ENCODE peak calls at places on chromosome 13, in four cellular contexts. I, R, V and N are unnamed samples.

GRCh38 chr13:76991432-76991795 is 467 bp upstream of the CLN5 start:
- DNase-seq in R (no peak), V (no peak), I (no peak), N (peak)

GRCh38 chr13:59205501-59205900 is 958.2 kb downstream of the DIAPH3 start:
- DNase-seq in I (no peak), V (no peak), R (no peak), N (no peak)

GRCh38 chr13:94480672-94481145 is 1.2 kb upstream of the DCT start:
- DNase-seq in I (no peak), R (no peak), V (peak), N (no peak)

GRCh38 chr13:84237181-84237580 is 354.9 kb upstream of the SLITRK1 start:
- DNase-seq in I (no peak), R (no peak), V (no peak), N (no peak)

GRCh38 chr13:28568286-28568685 is 73.4 kb upstream of the FLT1 start:
- DNase-seq in R (no peak), I (no peak), V (peak), N (no peak)

GRCh38 chr13:101985321-101985720 is 416.5 kb downstream of the FGF14 start:
- DNase-seq in R (no peak), I (no peak), V (no peak), N (no peak)

GRCh38 chr13:113887700-113888201 is 23.9 kb upstream of the GAS6 start:
- DNase-seq in R (no peak), V (no peak), I (no peak), N (no peak)

GRCh38 chr13:114147803-114148520 is 15.5 kb upstream of the RASA3 start:
- DNase-seq in I (no peak), R (no peak), V (no peak), N (no peak)

GRCh38 chr13:100235311-100235901 is 146.5 kb downstream of the PCCA start:
- DNase-seq in I (no peak), V (peak), R (no peak), N (peak)

GRCh38 chr13:75050419-75051066 is 431.4 kb downstream of the TBC1D4 start:
- DNase-seq in I (no peak), R (no peak), V (peak), N (no peak)

GRCh38 chr13:113650275-113650674 is 7.7 kb downstream of the ATP4B start:
- DNase-seq in R (no peak), I (no peak), V (no peak), N (no peak)

GRCh38 chr13:114065141-114065925 is 67.1 kb downstream of the RASA3 start:
- DNase-seq in V (peak), R (peak), I (peak), N (no peak)

GRCh38 chr13:96898855-96899254 is 95.4 kb downstream of the OXGR1 start:
- DNase-seq in R (peak), V (no peak), I (no peak), N (peak)

GRCh38 chr13:77831870-77832269 is 86.8 kb downstream of the EDNRB start:
- DNase-seq in V (no peak), R (no peak), I (no peak), N (no peak)

GRCh38 chr13:112690242-112690943 is 555 bp downstream of the ATP11A start:
- DNase-seq in I (no peak), V (peak), R (peak), N (no peak)

GRCh38 chr13:35672611-35673010 is 196.1 kb upstream of the MAB21L1 start:
- DNase-seq in R (no peak), V (no peak), I (no peak), N (no peak)

GRCh38 chr13:73167046-73167820 is 108.4 kb downstream of the KLF5 start:
- DNase-seq in I (no peak), V (no peak), R (no peak), N (no peak)

GRCh38 chr13:73168226-73168992 is 109.6 kb downstream of the KLF5 start:
- DNase-seq in I (no peak), R (no peak), V (peak), N (no peak)

GRCh38 chr13:73169971-73170370 is 111.2 kb downstream of the KLF5 start:
- DNase-seq in V (no peak), I (no peak), R (no peak), N (no peak)

GRCh38 chr13:73171242-73171641 is 112.4 kb downstream of the KLF5 start:
- DNase-seq in I (no peak), R (no peak), V (no peak), N (no peak)

DNA sequence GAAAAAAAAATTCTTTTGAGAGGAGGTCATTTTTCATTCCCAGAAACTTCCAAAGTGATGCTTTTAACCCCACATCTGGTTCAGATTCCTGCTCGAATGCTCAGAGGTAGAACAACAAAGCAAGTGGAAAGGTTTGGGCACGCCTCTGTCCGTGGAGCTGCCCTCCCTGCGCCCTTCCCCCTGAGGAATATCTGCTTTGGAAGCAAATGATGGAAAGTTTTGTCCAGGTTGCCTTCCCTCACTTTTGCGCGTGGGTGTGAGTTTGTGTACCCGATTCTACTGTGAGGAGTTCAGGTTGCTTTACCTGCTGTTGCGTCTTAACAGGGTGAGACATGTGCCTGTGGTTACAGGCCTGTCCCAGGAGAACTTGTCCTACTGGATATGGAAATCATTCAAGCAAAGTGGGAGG is 110.2 kb downstream of the KLF5 start:
- DNase-seq in V (no peak), R (no peak), I (peak), N (no peak)
- H2BK5ac ChIP-seq in V (no peak), R (no peak), I (peak), N (no peak)

DNA sequence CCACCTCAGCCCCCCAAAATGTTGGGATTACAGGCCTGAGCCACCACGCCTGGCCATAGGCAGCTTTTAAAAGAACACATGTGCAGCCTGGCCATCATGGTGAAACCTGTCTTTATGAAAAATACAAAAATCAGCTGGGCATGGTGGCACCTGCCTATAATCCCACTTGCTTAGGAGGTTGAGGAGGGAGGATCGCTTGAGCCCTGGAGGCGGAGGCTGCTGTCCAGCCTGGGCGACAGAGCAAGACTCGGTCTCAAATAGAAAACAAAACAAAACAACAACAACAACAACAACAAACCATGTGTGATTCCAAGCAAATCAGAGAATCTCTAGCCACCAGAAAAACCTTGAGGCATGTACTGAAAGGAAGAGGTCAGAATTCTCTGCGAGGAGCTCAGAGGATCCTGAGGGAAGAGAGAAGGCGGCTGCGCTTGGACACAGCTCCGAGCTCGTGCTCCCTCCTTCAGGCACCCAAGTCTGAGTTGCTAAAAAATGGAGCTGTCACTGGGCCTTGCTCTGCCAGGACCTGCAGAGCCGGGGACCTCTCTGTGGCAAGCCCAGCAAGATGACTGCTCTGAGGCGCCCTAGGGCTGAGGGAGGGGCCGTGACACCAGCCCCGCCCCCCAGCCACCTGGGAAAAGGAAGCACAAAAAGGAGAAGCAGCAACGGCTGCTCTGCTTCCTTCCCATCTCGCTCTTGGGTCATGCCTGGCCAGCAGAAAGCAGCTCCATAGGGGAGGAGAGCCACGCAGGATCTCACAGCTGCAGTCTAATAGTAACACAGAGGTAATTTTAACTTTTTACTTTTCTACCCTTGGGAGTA is at the start of gene ARL11:
- DNase-seq in V (no peak), I (peak), R (peak), N (no peak)
- H2BK12ac ChIP-seq in V (no peak), I (no peak), R (no peak), N (no peak)

DNA sequence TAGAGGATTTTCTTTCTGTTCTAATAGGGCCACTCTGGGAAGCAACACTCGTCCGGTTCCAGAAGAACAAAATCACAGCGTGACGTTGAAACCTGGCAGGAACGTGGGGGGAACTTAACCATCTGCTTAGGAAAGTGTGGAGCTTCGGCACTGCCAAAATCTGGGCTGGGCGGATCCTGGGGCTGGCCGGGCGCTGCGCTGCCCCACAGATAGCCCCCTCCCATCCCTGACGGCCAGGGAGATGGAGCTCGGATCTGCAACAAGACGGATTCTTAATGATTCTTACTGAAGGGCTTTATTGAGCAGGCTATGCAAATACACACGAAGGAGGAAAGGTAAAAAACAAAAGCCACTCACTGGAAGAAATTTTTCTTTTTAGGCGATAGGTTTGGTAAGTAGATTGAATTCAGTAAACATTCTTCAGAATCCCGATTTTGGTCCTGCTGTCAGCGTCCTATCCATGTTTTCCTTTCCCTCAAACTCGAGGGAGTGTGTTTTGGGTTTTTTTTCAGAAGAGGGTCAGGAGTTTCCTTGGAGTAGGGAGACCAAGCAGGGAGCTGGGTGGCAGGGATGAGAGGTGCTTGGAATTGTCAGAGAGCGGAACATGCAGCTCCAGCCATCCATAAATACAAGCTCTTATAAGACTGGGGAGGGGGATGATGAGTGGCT is 1.4 kb upstream of the PCDH8 start:
- DNase-seq in V (no peak), R (peak), I (no peak), N (no peak)
- H2BK5ac ChIP-seq in V (no peak), R (no peak), I (no peak), N (no peak)

DNA sequence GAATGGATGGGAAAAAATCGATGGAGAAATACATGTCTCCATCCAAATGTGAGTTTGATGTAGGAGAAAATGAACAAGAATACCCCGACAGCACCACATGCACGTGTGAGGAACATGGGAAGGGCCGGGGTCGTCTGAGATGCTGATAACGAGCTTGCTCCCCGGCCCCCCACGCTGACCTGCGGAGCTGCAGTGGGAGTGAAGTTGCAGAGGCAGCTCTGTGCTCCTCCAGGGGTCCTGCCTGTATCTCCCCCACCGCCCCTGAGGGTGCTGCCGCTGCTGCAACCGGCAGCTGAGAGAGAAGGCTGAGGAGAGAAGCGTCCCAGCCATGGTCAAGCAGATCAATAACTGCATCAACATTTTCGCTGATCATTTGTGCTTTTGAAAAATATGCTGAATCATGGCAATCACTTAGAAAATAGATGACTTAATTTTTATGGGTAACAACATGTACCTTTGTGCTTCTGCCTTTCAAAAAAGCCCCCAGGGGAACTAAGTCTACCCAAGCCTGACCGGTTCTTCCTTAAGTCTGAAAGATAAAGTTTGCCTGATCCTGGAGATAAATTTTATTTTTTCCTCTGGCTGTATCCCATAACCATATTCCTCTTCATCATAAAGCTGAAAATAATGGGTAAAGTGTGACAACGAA is 18.2 kb upstream of the NAXD start:
- DNase-seq in R (no peak), V (no peak), I (no peak), N (no peak)
- H2BK12ac ChIP-seq in R (no peak), V (no peak), I (no peak), N (no peak)

GRCh38 chr13:32829676-32830091 is 186.5 kb upstream of the KL start:
- DNase-seq in R (peak), V (peak), I (peak), N (no peak)
- H2BK5ac ChIP-seq in R (no peak), V (peak), I (peak), N (no peak)

GRCh38 chr13:20429682-20430081 is 96.0 kb downstream of the CRYL1 start:
- DNase-seq in I (no peak), V (no peak), R (no peak), N (no peak)
- H2BK12ac ChIP-seq in I (no peak), V (no peak), R (no peak), N (no peak)

GRCh38 chr13:54953786-54954185 is 1925.2 kb downstream of the OLFM4 start:
- DNase-seq in R (no peak), V (no peak), I (no peak), N (no peak)
- H2BK5ac ChIP-seq in R (no peak), V (no peak), I (no peak), N (no peak)

GRCh38 chr13:91133941-91134772 is 213.3 kb upstream of the MIR17HG start:
- DNase-seq in V (peak), R (peak), I (no peak), N (peak)

GRCh38 chr13:91135949-91136348 is 211.5 kb upstream of the MIR17HG start:
- DNase-seq in R (no peak), V (no peak), I (no peak), N (no peak)

GRCh38 chr13:91132786-91133185 is 214.7 kb upstream of the MIR17HG start:
- DNase-seq in I (no peak), V (no peak), R (no peak), N (no peak)

GRCh38 chr13:91135376-91135775 is 212.1 kb upstream of the MIR17HG start:
- DNase-seq in V (no peak), I (no peak), R (no peak), N (no peak)

DNA sequence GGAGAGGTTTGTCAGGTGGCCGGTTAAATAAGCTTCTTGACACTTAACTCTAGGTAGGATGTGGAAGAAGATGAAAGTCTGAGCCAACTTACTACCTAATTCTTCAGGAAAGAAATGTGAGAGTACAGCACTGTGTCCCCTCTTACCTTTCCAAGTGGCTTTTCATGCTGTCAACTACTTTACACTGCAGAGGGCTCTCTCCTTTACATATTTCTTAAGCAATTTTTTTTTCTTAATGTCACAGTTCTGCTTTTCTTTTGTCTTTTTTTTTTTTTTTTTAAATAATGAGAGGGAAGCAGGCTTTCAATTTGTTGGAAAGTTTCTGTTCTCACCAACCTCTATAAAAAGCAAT is 212.7 kb upstream of the MIR17HG start:
- DNase-seq in I (no peak), R (no peak), V (no peak), N (no peak)
- H2BK12ac ChIP-seq in I (no peak), R (no peak), V (no peak), N (no peak)

GRCh38 chr13:110336108-110336507 is 29.0 kb downstream of the COL4A2 start:
- DNase-seq in I (no peak), R (no peak), V (no peak), N (no peak)

GRCh38 chr13:110336681-110337080 is 29.6 kb downstream of the COL4A2 start:
- DNase-seq in I (no peak), R (no peak), V (peak), N (no peak)

GRCh38 chr13:110333837-110334236 is 26.8 kb downstream of the COL4A2 start:
- DNase-seq in I (no peak), R (no peak), V (no peak), N (no peak)

GRCh38 chr13:110334256-110334655 is 27.2 kb downstream of the COL4A2 start:
- DNase-seq in R (no peak), I (no peak), V (peak), N (no peak)

GRCh38 chr13:110334841-110335490 is 27.9 kb downstream of the COL4A2 start:
- DNase-seq in V (no peak), R (no peak), I (no peak), N (no peak)
- H2BK5ac ChIP-seq in V (peak), R (no peak), I (no peak), N (no peak)

GRCh38 chr13:39929583-39929982 is 274.1 kb downstream of the COG6 start:
- DNase-seq in V (no peak), I (no peak), R (no peak), N (no peak)

GRCh38 chr13:39930544-39931444 is 275.3 kb downstream of the COG6 start:
- DNase-seq in R (no peak), V (no peak), I (no peak), N (no peak)

GRCh38 chr13:39930060-39930459 is 274.6 kb downstream of the COG6 start:
- DNase-seq in I (no peak), R (no peak), V (no peak), N (no peak)

GRCh38 chr13:39935155-39935554 is 279.7 kb downstream of the COG6 start:
- DNase-seq in V (no peak), R (no peak), I (no peak), N (no peak)

GRCh38 chr13:39931505-39931904 is 276.0 kb downstream of the COG6 start:
- DNase-seq in V (no peak), R (no peak), I (no peak), N (no peak)
- H2BK12ac ChIP-seq in V (no peak), R (no peak), I (no peak), N (no peak)